ENCODE peak calls at places on chromosomes 11 and 22, in eight cellular contexts. One of them, this sample, is unnamed.

GRCh38 chr22:21778705-21779363 is 43.2 kb upstream of the YPEL1 start:
- DNase-seq in AG04450: peak
- DNase-seq in PC-9: no peak
- DNase-seq in heart right ventricle: no peak
- DNase-seq in H1: no peak
- DNase-seq in MM.1S: no peak
- DNase-seq in fibroblast of lung: peak
- DNase-seq in endodermal cell: no peak
- DNase-seq in this sample: no peak

GRCh38 chr22:37338539-37339246 is 56.4 kb downstream of the CYTH4 start:
- DNase-seq in heart right ventricle: no peak
- DNase-seq in H1: no peak
- DNase-seq in PC-9: no peak
- DNase-seq in AG04450: no peak
- DNase-seq in endodermal cell: no peak
- DNase-seq in MM.1S: no peak
- DNase-seq in fibroblast of lung: no peak
- DNase-seq in this sample: no peak

GRCh38 chr11:70265341-70265740 is 5.1 kb upstream of the PPFIA1 start:
- DNase-seq in PC-9: no peak
- DNase-seq in H1: no peak
- DNase-seq in endodermal cell: no peak
- DNase-seq in fibroblast of lung: no peak
- DNase-seq in heart right ventricle: no peak
- DNase-seq in AG04450: no peak
- DNase-seq in MM.1S: peak
- DNase-seq in this sample: no peak

GRCh38 chr11:65071907-65072630 is 11.8 kb downstream of the CDCA5 start:
- DNase-seq in heart right ventricle: no peak
- DNase-seq in endodermal cell: no peak
- DNase-seq in H1: no peak
- DNase-seq in AG04450: no peak
- DNase-seq in fibroblast of lung: no peak
- DNase-seq in MM.1S: no peak
- DNase-seq in PC-9: peak
- DNase-seq in this sample: no peak

GRCh38 chr22:48742191-48742555 is 1085.5 kb downstream of the BRD1 start:
- DNase-seq in H1: peak
- DNase-seq in MM.1S: no peak
- DNase-seq in AG04450: no peak
- DNase-seq in endodermal cell: no peak
- DNase-seq in fibroblast of lung: no peak
- DNase-seq in heart right ventricle: no peak
- DNase-seq in PC-9: no peak
- DNase-seq in this sample: no peak

GRCh38 chr11:4830909-4831308 is 9.8 kb downstream of the OR51F2 start:
- DNase-seq in AG04450: no peak
- DNase-seq in PC-9: no peak
- DNase-seq in endodermal cell: no peak
- DNase-seq in H1: no peak
- DNase-seq in heart right ventricle: no peak
- DNase-seq in MM.1S: no peak
- DNase-seq in fibroblast of lung: no peak
- DNase-seq in this sample: no peak

GRCh38 chr22:35552186-35552842 is 11.7 kb downstream of the RASD2 start:
- DNase-seq in heart right ventricle: no peak
- DNase-seq in H1: peak
- DNase-seq in endodermal cell: peak
- DNase-seq in fibroblast of lung: no peak
- DNase-seq in AG04450: no peak
- DNase-seq in PC-9: no peak
- DNase-seq in MM.1S: peak
- DNase-seq in this sample: no peak

GRCh38 chr22:19959043-19959586 is 17.5 kb upstream of the TXNRD2 start:
- DNase-seq in heart right ventricle: peak
- DNase-seq in MM.1S: no peak
- DNase-seq in AG04450: no peak
- DNase-seq in endodermal cell: peak
- DNase-seq in fibroblast of lung: peak
- DNase-seq in H1: peak
- DNase-seq in PC-9: no peak
- DNase-seq in this sample: peak

GRCh38 chr11:38460901-38461300 is 1862.9 kb upstream of the RAG2 start:
- DNase-seq in heart right ventricle: no peak
- DNase-seq in endodermal cell: no peak
- DNase-seq in AG04450: peak
- DNase-seq in MM.1S: no peak
- DNase-seq in fibroblast of lung: peak
- DNase-seq in PC-9: peak
- DNase-seq in H1: no peak
- DNase-seq in this sample: no peak

GRCh38 chr11:106706355-106706754 is 311.9 kb downstream of the GUCY1A2 start:
- DNase-seq in PC-9: peak
- DNase-seq in MM.1S: no peak
- DNase-seq in AG04450: peak
- DNase-seq in endodermal cell: no peak
- DNase-seq in fibroblast of lung: peak
- DNase-seq in heart right ventricle: no peak
- DNase-seq in H1: no peak
- DNase-seq in this sample: no peak

GRCh38 chr11:6321961-6322362 is 1.7 kb upstream of the CAVIN3 start:
- DNase-seq in H1: no peak
- DNase-seq in fibroblast of lung: peak
- DNase-seq in PC-9: peak
- DNase-seq in MM.1S: no peak
- DNase-seq in AG04450: no peak
- DNase-seq in heart right ventricle: no peak
- DNase-seq in endodermal cell: peak
- DNase-seq in this sample: no peak

GRCh38 chr11:76209956-76210885 is 3.9 kb upstream of the WNT11 start:
- DNase-seq in PC-9: no peak
- DNase-seq in AG04450: no peak
- DNase-seq in fibroblast of lung: peak
- DNase-seq in heart right ventricle: peak
- DNase-seq in H1: peak
- DNase-seq in MM.1S: peak
- DNase-seq in endodermal cell: peak
- DNase-seq in this sample: peak

GRCh38 chr11:105244157-105244820 is 104.7 kb upstream of the CARD18 start:
- DNase-seq in PC-9: peak
- DNase-seq in H1: no peak
- DNase-seq in fibroblast of lung: peak
- DNase-seq in AG04450: peak
- DNase-seq in endodermal cell: no peak
- DNase-seq in MM.1S: peak
- DNase-seq in heart right ventricle: no peak
- DNase-seq in this sample: no peak

GRCh38 chr11:46914363-46914762 is 4.0 kb downstream of the LRP4 start:
- DNase-seq in H1: no peak
- DNase-seq in heart right ventricle: no peak
- DNase-seq in AG04450: no peak
- DNase-seq in endodermal cell: no peak
- DNase-seq in PC-9: no peak
- DNase-seq in MM.1S: no peak
- DNase-seq in fibroblast of lung: peak
- DNase-seq in this sample: no peak

GRCh38 chr11:48091426-48092102 is 111.2 kb downstream of the PTPRJ start:
- DNase-seq in endodermal cell: no peak
- DNase-seq in heart right ventricle: no peak
- DNase-seq in PC-9: no peak
- DNase-seq in AG04450: no peak
- DNase-seq in MM.1S: no peak
- DNase-seq in fibroblast of lung: no peak
- DNase-seq in H1: peak
- DNase-seq in this sample: no peak

GRCh38 chr11:17415523-17416104 is 27.2 kb upstream of the KCNJ11 start:
- DNase-seq in endodermal cell: no peak
- DNase-seq in fibroblast of lung: no peak
- DNase-seq in MM.1S: no peak
- DNase-seq in H1: no peak
- DNase-seq in PC-9: no peak
- DNase-seq in AG04450: no peak
- DNase-seq in heart right ventricle: no peak
- DNase-seq in this sample: no peak

GRCh38 chr11:125300791-125301218 is 136.3 kb downstream of the PKNOX2 start:
- DNase-seq in AG04450: peak
- DNase-seq in H1: no peak
- DNase-seq in endodermal cell: no peak
- DNase-seq in fibroblast of lung: peak
- DNase-seq in PC-9: peak
- DNase-seq in heart right ventricle: peak
- DNase-seq in MM.1S: peak
- DNase-seq in this sample: no peak

GRCh38 chr11:43962383-43962969 is 20.0 kb downstream of the C11orf96 start:
- DNase-seq in heart right ventricle: no peak
- DNase-seq in MM.1S: no peak
- DNase-seq in fibroblast of lung: no peak
- DNase-seq in H1: no peak
- DNase-seq in endodermal cell: no peak
- DNase-seq in PC-9: no peak
- DNase-seq in AG04450: no peak
- DNase-seq in this sample: no peak

GRCh38 chr22:38681784-38682335 is at the start of gene TOMM22:
- DNase-seq in heart right ventricle: peak
- DNase-seq in MM.1S: peak
- DNase-seq in H1: peak
- DNase-seq in AG04450: no peak
- DNase-seq in PC-9: peak
- DNase-seq in endodermal cell: peak
- DNase-seq in fibroblast of lung: peak
- DNase-seq in this sample: peak

GRCh38 chr22:19120829-19121630 is 1.2 kb downstream of the DGCR2 start:
- DNase-seq in H1: no peak
- DNase-seq in AG04450: no peak
- DNase-seq in fibroblast of lung: no peak
- DNase-seq in endodermal cell: peak
- DNase-seq in PC-9: peak
- DNase-seq in MM.1S: no peak
- DNase-seq in heart right ventricle: no peak
- DNase-seq in this sample: peak

GRCh38 chr11:69049490-69049867 is 747 bp downstream of the TPCN2 start:
- DNase-seq in PC-9: no peak
- DNase-seq in AG04450: no peak
- DNase-seq in heart right ventricle: no peak
- DNase-seq in H1: no peak
- DNase-seq in endodermal cell: no peak
- DNase-seq in fibroblast of lung: no peak
- DNase-seq in MM.1S: no peak
- DNase-seq in this sample: no peak

GRCh38 chr11:58060939-58061672 is 30.4 kb downstream of the OR6Q1 start:
- DNase-seq in MM.1S: no peak
- DNase-seq in endodermal cell: peak
- DNase-seq in PC-9: no peak
- DNase-seq in heart right ventricle: no peak
- DNase-seq in AG04450: no peak
- DNase-seq in fibroblast of lung: no peak
- DNase-seq in H1: no peak
- DNase-seq in this sample: no peak
- TF ChIP-seq CTCF in MM.1S: no peak
- TF ChIP-seq CTCF in endodermal cell: peak
- TF ChIP-seq CTCF in PC-9: no peak
- TF ChIP-seq CTCF in heart right ventricle: no peak
- TF ChIP-seq CTCF in AG04450: peak
- TF ChIP-seq CTCF in fibroblast of lung: peak
- TF ChIP-seq CTCF in H1: peak
- TF ChIP-seq CTCF in this sample: no peak

DNA sequence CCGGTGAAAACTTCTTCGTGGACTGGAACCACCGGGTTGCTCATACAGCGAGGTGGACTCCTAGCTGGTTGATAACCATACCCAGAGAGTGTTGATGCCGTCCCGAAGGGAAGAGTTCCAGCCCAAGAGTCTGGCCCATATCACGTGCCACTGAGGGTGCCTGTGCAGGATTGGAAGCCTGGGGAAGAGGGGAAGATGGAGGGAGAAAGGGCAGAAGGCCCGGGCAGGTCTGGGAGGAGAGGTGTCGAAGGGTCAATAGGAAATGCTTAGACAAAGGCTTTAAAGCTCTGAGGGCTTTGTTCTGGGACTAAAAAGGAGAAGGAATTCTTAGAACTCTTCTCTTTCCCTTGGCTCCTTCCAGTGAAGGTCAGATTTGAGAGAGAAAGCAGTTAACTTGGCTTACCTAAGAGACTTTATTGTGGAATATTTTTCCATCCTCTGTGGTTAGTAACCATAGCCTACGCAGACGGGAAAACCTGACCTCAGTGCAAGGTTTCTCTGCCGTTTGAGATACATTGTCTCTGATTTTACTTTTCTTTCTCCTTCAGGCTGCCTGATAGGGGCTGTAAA is 70.5 kb downstream of the JAM3 start:
- DNase-seq in H1: no peak
- DNase-seq in heart right ventricle: no peak
- DNase-seq in PC-9: no peak
- DNase-seq in endodermal cell: no peak
- DNase-seq in fibroblast of lung: no peak
- DNase-seq in AG04450: no peak
- DNase-seq in MM.1S: no peak
- DNase-seq in this sample: no peak
- H3K27ac ChIP-seq in H1: no peak
- H3K27ac ChIP-seq in heart right ventricle: peak
- H3K27ac ChIP-seq in PC-9: no peak
- H3K27ac ChIP-seq in endodermal cell: peak
- H3K27ac ChIP-seq in fibroblast of lung: no peak
- H3K27ac ChIP-seq in AG04450: peak
- H3K27ac ChIP-seq in MM.1S: no peak
- H3K27ac ChIP-seq in this sample: no peak

GRCh38 chr11:2312232-2313042 is 10.6 kb downstream of the TSPAN32 start:
- DNase-seq in MM.1S: no peak
- DNase-seq in H1: no peak
- DNase-seq in endodermal cell: no peak
- DNase-seq in heart right ventricle: no peak
- DNase-seq in fibroblast of lung: peak
- DNase-seq in PC-9: no peak
- DNase-seq in AG04450: no peak
- DNase-seq in this sample: peak
- TF ChIP-seq CTCF in MM.1S: no peak
- TF ChIP-seq CTCF in H1: peak
- TF ChIP-seq CTCF in endodermal cell: peak
- TF ChIP-seq CTCF in heart right ventricle: no peak
- TF ChIP-seq CTCF in fibroblast of lung: no peak
- TF ChIP-seq CTCF in PC-9: no peak
- TF ChIP-seq CTCF in AG04450: no peak
- TF ChIP-seq CTCF in this sample: no peak

DNA sequence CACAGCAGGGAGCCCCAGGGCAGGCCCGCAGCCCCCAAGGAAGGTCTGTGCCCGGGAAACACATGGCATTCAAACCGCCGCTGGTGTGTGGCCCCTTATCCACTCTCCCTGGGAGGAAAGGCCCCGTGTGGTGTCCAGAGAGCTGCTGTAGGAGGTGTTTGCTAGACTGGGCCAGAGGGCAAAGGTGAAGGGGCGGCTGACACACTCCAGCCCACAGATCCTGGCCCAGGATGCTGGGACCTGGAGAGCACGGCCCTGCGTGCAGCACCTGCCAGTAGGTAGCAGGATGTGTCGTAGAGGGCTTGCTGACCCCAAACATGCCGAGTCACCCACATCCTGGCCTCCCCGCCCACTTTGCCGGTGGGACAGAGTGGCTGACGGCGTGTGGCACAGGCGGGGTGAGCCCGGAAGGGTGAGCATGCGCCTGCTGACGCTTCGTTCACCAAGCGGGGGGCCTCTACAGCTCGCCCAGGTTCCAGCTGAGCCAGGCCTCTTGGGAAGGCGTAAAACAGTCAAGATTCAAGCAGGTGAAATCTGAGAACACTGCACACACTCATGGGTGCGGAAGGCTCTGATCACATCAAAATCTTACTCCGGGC is 11.0 kb downstream of the OSBPL5 start:
- DNase-seq in PC-9: no peak
- DNase-seq in MM.1S: no peak
- DNase-seq in AG04450: no peak
- DNase-seq in H1: no peak
- DNase-seq in endodermal cell: no peak
- DNase-seq in fibroblast of lung: no peak
- DNase-seq in heart right ventricle: peak
- DNase-seq in this sample: no peak
- H3K27ac ChIP-seq in PC-9: no peak
- H3K27ac ChIP-seq in MM.1S: no peak
- H3K27ac ChIP-seq in AG04450: peak
- H3K27ac ChIP-seq in H1: no peak
- H3K27ac ChIP-seq in endodermal cell: peak
- H3K27ac ChIP-seq in fibroblast of lung: peak
- H3K27ac ChIP-seq in heart right ventricle: peak
- H3K27ac ChIP-seq in this sample: no peak

This sample was measured in pancreas.